ENCODE peak calls at places on chromosomes 7 and 10, in five cellular contexts. J is mesothelial cell of epicardium, E is GM12878, N is astrocyte of the spinal cord, S is NB4. B is an unnamed sample.

GRCh38 chr10:72283131-72283530 is 9.4 kb downstream of the DDIT4 start:
- DNase-seq in J (no peak), E (no peak), N (no peak), S (no peak), B (no peak)

GRCh38 chr7:9083837-9084236 is 650.4 kb downstream of the NXPH1 start:
- DNase-seq in J (no peak), E (no peak), N (no peak), S (no peak), B (no peak)

GRCh38 chr10:118966131-118967125 is 63.1 kb upstream of the NANOS1 start:
- DNase-seq in J (no peak), E (no peak), N (no peak), S (no peak), B (no peak)

GRCh38 chr7:134618756-134619530 is 27.7 kb upstream of the BPGM start:
- DNase-seq in J (no peak), E (no peak), N (peak), S (no peak), B (no peak)

GRCh38 chr10:61464461-61465215 is 11.5 kb upstream of the TMEM26 start:
- DNase-seq in J (no peak), E (no peak), N (peak), S (no peak), B (no peak)

GRCh38 chr7:22469371-22470143 is 30.4 kb downstream of the STEAP1B start:
- DNase-seq in J (no peak), E (no peak), N (no peak), S (no peak), B (no peak)

GRCh38 chr7:4919969-4920766 is 36.7 kb upstream of the RADIL start:
- DNase-seq in J (no peak), E (no peak), N (no peak), S (no peak), B (no peak)

GRCh38 chr7:143975617-143976016 is 21.0 kb downstream of the OR2F1 start:
- DNase-seq in J (no peak), E (no peak), N (no peak), S (peak), B (no peak)

GRCh38 chr10:3527144-3527543 is 257.9 kb downstream of the KLF6 start:
- DNase-seq in J (no peak), E (no peak), N (peak), S (no peak), B (no peak)

GRCh38 chr10:125156739-125157472 is 3.5 kb downstream of the CTBP2 start:
- DNase-seq in J (no peak), E (no peak), N (no peak), S (no peak), B (no peak)

GRCh38 chr7:44970521-44971051 is 8.2 kb downstream of the MYO1G start:
- DNase-seq in J (no peak), E (no peak), N (no peak), S (no peak), B (no peak)

GRCh38 chr10:122311051-122311410 is 39.9 kb downstream of the BTBD16 start:
- DNase-seq in J (no peak), E (no peak), N (no peak), S (no peak), B (no peak)

GRCh38 chr10:122306744-122307143 is 35.6 kb downstream of the BTBD16 start:
- DNase-seq in J (no peak), E (no peak), N (no peak), S (no peak), B (no peak)

GRCh38 chr10:122307669-122308486 is 36.8 kb downstream of the BTBD16 start:
- DNase-seq in J (no peak), E (peak), N (peak), S (no peak), B (peak)

GRCh38 chr10:122308487-122309141 is 37.5 kb downstream of the BTBD16 start:
- DNase-seq in J (no peak), E (no peak), N (no peak), S (no peak), B (no peak)

GRCh38 chr10:122310311-122311050 is 39.4 kb downstream of the BTBD16 start:
- DNase-seq in J (no peak), E (no peak), N (peak), S (peak), B (no peak)
- TF ChIP-seq CTCF in J (no peak), E (no peak), N (no peak), S (no peak), B (no peak)

GRCh38 chr10:30688456-30688855 is 58.9 kb upstream of the LYZL2 start:
- DNase-seq in J (no peak), E (no peak), N (no peak), S (no peak), B (no peak)
- TF ChIP-seq CTCF in J (no peak), E (no peak), N (no peak), S (no peak), B (no peak)

GRCh38 chr7:128455556-128456254 is at the start of gene HILPDA:
- DNase-seq in J (peak), E (peak), N (peak), S (peak), B (peak)

GRCh38 chr7:128458956-128459355 is 3.3 kb downstream of the HILPDA start:
- DNase-seq in J (no peak), E (peak), N (no peak), S (no peak), B (no peak)

GRCh38 chr7:128452552-128452951 is 3.1 kb upstream of the HILPDA start:
- DNase-seq in J (no peak), E (no peak), N (no peak), S (no peak), B (no peak)

GRCh38 chr7:128453836-128454804 is 1.6 kb upstream of the HILPDA start:
- DNase-seq in J (peak), E (no peak), N (peak), S (no peak), B (peak)

GRCh38 chr7:128454808-128455555 is 696 bp upstream of the HILPDA start:
- DNase-seq in J (no peak), E (no peak), N (no peak), S (peak), B (no peak)
- TF ChIP-seq CTCF in J (no peak), E (no peak), N (no peak), S (peak), B (no peak)

DNA sequence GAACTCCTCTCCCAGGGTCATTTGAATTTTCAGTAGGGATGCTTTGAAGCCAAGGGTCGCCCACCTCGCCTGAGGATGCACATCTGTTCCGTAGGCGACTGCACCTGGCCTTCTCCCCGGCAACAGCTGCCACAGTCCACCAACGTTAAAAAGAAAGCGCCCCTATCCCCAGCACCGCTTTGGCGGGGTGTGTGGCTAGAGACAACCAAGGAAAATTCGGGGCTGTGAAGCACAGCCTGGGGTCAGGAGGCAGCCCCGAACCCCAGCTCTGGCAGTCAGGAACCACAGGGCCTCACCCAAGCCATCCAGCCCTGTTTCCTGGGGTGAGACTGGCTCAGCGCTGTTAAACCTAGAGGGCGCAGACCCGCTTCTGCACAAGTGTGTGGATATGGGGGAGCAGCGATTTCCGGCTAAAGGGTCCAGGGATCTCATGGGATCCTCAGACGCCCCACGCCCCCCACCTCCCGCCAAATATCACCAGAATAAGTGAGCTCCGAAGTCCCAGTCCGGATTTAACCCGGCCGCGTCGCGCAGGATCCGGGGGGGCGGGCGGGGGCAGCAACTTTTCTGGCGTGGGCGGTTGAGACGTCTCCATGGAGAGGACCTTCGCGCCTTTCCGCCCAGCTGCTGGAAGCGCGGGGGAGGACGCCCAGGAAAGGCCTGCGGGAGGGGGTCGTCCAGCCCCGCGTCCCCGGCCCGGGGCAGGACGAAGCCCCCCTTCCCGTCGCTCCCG is 821 bp downstream of the ZC3HAV1L start:
- DNase-seq in J (no peak), E (no peak), N (peak), S (peak), B (no peak)
- TF ChIP-seq CTCF in J (no peak), E (peak), N (no peak), S (peak), B (no peak)

GRCh38 chr10:17113346-17113745 is 16.3 kb downstream of the CUBN start:
- DNase-seq in J (no peak), E (no peak), N (no peak), S (no peak), B (no peak)

GRCh38 chr10:17116193-17116592 is 13.4 kb downstream of the CUBN start:
- DNase-seq in J (no peak), E (no peak), N (no peak), S (no peak), B (no peak)

GRCh38 chr10:17112566-17112965 is 17.0 kb downstream of the CUBN start:
- DNase-seq in J (no peak), E (no peak), N (no peak), S (no peak), B (no peak)

GRCh38 chr10:17113889-17114288 is 15.7 kb downstream of the CUBN start:
- DNase-seq in J (no peak), E (no peak), N (peak), S (no peak), B (no peak)

DNA sequence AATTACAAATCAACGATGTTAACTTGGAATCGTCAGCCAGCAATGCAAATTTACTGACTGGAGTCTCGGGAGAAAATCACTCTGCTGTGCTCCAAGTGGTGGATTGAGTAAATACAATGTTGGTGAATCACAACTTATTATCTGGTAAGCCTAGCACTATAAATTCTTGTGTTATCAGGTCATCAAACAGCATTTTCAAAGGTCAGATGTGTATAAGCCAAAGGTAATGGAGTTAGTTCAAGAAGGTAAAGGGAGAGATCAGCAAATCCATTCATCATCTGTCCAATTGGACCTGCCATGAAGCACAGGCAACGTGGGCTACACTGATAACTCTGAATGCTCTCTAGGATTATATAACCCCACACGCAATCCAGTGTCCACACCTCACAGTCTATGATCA is 13.9 kb downstream of the CUBN start:
- DNase-seq in J (no peak), E (no peak), N (no peak), S (no peak), B (no peak)
- TF ChIP-seq CTCF in J (no peak), E (no peak), N (peak), S (no peak), B (no peak)

GRCh38 chr10:82084904-82085303 is 209.9 kb downstream of the NRG3 start:
- DNase-seq in J (no peak), E (no peak), N (no peak), S (no peak), B (no peak)
- TF ChIP-seq CTCF in J (no peak), E (no peak), N (no peak), S (no peak), B (no peak)

DNA sequence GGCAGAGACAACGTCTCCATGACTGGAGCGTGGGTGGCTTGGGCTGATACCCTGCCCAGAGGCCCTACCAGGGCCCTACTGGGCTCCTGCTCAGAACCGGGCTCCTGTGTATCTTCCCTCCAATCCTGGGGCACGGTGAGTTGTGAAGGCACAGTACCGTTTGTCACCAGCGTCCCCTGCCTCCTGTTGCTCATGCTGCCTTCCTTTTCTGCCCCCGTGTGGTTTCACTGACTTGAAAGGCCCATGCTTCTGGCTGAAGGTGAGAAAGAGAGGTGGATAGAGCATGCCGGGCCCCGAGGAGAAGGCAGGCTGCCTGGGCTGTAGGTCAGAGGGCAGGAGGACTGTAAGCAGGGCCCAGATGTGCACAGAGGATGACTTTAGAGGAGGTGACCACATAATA is 9.1 kb upstream of the DMBT1 start:
- DNase-seq in J (no peak), E (no peak), N (no peak), S (no peak), B (no peak)
- TF ChIP-seq CTCF in J (no peak), E (peak), N (no peak), S (no peak), B (no peak)

GRCh38 chr7:49244543-49244942 is 320.2 kb downstream of the CDC14C start:
- DNase-seq in J (no peak), E (no peak), N (no peak), S (no peak), B (no peak)
- TF ChIP-seq CTCF in J (no peak), E (no peak), N (no peak), S (no peak), B (no peak)

GRCh38 chr10:91803386-91804125 is 5.3 kb downstream of the TNKS2 start:
- DNase-seq in J (no peak), E (no peak), N (no peak), S (peak), B (no peak)
- TF ChIP-seq CTCF in J (no peak), E (no peak), N (no peak), S (no peak), B (no peak)

B was measured in omental fat pad.